ENCODE peak calls at places on chromosomes 13 and 19, in six cellular contexts. D is body of pancreas, P is fibroblast of pulmonary artery, A is tibial artery, U is fibroblast of mammary gland, E is astrocyte of the spinal cord. C is an unnamed sample.

GRCh38 chr19:14116918-14117578 is 514 bp downstream of the PRKACA start:
- DNase-seq in D (peak), P (no peak), A (peak), U (no peak), E (no peak), C (no peak)

GRCh38 chr13:99215466-99215865 is 14.8 kb downstream of the UBAC2 start:
- DNase-seq in D (no peak), P (no peak), A (no peak), U (no peak), E (no peak), C (no peak)

GRCh38 chr19:51079486-51080110 is 3.1 kb downstream of the KLK14 start:
- DNase-seq in D (peak), P (peak), A (no peak), U (peak), E (no peak), C (peak)

GRCh38 chr19:33477781-33478180 is 43.8 kb downstream of the PEPD start:
- DNase-seq in D (no peak), P (no peak), A (peak), U (no peak), E (peak), C (no peak)

GRCh38 chr19:43148233-43148632 is 38.1 kb downstream of the PSG5 start:
- DNase-seq in D (no peak), P (peak), A (no peak), U (peak), E (peak), C (peak)

GRCh38 chr19:13260883-13261653 is 110.9 kb downstream of the IER2 start:
- DNase-seq in D (peak), P (peak), A (no peak), U (peak), E (peak), C (peak)

GRCh38 chr13:46401432-46401831 is 14.4 kb upstream of the RUBCNL start:
- DNase-seq in D (no peak), P (no peak), A (no peak), U (no peak), E (no peak), C (no peak)

GRCh38 chr19:50796634-50797428 is 6.6 kb downstream of the ACP4 start:
- DNase-seq in D (no peak), P (no peak), A (no peak), U (no peak), E (no peak), C (no peak)

GRCh38 chr13:91045351-91046034 is 302.0 kb upstream of the MIR17HG start:
- DNase-seq in D (no peak), P (peak), A (no peak), U (no peak), E (peak), C (no peak)

GRCh38 chr13:113113846-113114271 is 8.3 kb downstream of the F7 start:
- DNase-seq in D (no peak), P (no peak), A (peak), U (no peak), E (no peak), C (no peak)

GRCh38 chr19:15403151-15403531 is 15.6 kb downstream of the AKAP8L start:
- DNase-seq in D (no peak), P (no peak), A (peak), U (no peak), E (no peak), C (no peak)

GRCh38 chr13:110341445-110342247 is 34.6 kb downstream of the COL4A2 start:
- DNase-seq in D (no peak), P (peak), A (peak), U (no peak), E (peak), C (peak)

DNA sequence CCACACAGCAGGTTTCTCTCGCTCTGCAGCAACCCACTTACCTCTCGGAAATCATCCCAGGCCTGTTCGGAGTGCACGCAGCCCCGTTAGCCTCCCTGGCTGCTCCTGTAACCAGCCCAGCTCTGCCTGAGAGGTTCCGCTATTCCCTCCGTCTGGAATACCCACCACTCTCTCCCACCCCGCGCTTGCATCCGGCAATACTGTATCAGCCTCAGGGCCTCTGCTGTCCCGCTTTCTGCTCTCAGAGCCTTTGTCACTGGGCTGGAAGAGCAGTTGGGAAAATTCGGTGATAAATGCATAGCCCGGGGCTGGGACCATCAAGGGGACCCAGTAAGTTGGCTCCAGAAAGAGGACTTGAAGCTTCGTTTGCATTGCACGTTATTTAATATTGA is 759 bp upstream of the TLE6 start:
- DNase-seq in D (no peak), P (no peak), A (no peak), U (no peak), E (no peak), C (no peak)
- H3K4me3 ChIP-seq in D (peak), P (peak), A (peak), U (peak), E (peak), C (peak)

DNA sequence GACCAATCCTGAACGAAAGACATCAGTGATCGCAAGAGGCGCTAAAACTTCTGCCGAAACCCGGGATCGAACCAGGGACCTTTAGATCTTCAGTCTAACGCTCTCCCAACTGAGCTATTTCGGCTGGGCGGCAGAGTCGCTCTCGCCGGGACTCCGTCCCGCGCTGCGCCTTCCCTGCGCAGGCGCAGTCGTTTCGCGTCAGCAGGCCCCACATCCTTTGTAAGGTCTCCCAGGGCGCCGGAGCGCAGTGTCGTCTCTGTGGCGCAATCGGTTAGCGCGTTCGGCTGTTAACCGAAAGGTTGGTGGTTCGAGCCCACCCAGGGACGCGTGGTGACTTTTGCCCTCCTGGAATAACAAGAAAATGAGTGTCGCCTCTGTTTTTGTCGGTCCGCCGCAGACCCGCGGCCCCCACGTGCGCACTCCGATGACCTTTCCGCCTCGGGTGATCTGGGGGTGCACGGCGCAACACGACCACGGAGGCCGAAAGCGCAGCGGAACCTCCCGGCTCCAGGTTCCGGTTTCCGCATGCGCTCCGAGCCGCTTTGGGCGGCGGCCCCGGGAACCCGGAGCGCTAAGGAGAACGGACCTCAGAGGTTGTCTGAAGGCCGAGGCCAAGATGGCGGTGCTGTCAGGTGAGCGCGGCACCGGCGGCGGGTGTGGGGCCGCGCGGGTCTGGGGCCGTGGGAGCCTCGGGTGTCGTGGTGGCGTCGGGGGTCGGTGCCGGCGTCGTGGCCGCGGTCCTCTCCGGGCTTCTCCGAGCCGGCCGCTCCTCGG is at the start of gene NDUFS7:
- DNase-seq in D (peak), P (peak), A (peak), U (peak), E (peak), C (peak)
- TF ChIP-seq CTCF in D (no peak), P (peak), A (peak), U (peak), E (no peak), C (peak)

GRCh38 chr19:49362926-49363264 is 679 bp upstream of the TEAD2 start:
- DNase-seq in D (peak), P (peak), A (peak), U (no peak), E (no peak), C (peak)

GRCh38 chr19:49363265-49364082 is at the start of gene DKKL1:
- DNase-seq in D (peak), P (peak), A (peak), U (peak), E (peak), C (peak)

GRCh38 chr19:49364083-49364687 is 508 bp downstream of the DKKL1 start:
- DNase-seq in D (no peak), P (no peak), A (peak), U (no peak), E (no peak), C (no peak)

GRCh38 chr19:49361438-49362047 is 673 bp downstream of the TEAD2 start:
- DNase-seq in D (peak), P (peak), A (peak), U (peak), E (peak), C (peak)

GRCh38 chr19:49362048-49362925 is at the start of gene TEAD2:
- DNase-seq in D (peak), P (peak), A (peak), U (peak), E (peak), C (peak)
- H3K4me3 ChIP-seq in D (peak), P (peak), A (peak), U (peak), E (peak), C (peak)

GRCh38 chr19:58386576-58387337 is at the start of gene RPS5:
- DNase-seq in D (peak), P (peak), A (peak), U (peak), E (peak), C (peak)

GRCh38 chr19:58385313-58386165 is 1.5 kb upstream of the RPS5 start:
- DNase-seq in D (no peak), P (no peak), A (no peak), U (no peak), E (no peak), C (no peak)

GRCh38 chr19:58386166-58386575 is 898 bp upstream of the RPS5 start:
- DNase-seq in D (no peak), P (no peak), A (no peak), U (no peak), E (no peak), C (no peak)

GRCh38 chr19:58388175-58388526 is 1.1 kb downstream of the RPS5 start:
- DNase-seq in D (no peak), P (no peak), A (no peak), U (no peak), E (no peak), C (no peak)

DNA sequence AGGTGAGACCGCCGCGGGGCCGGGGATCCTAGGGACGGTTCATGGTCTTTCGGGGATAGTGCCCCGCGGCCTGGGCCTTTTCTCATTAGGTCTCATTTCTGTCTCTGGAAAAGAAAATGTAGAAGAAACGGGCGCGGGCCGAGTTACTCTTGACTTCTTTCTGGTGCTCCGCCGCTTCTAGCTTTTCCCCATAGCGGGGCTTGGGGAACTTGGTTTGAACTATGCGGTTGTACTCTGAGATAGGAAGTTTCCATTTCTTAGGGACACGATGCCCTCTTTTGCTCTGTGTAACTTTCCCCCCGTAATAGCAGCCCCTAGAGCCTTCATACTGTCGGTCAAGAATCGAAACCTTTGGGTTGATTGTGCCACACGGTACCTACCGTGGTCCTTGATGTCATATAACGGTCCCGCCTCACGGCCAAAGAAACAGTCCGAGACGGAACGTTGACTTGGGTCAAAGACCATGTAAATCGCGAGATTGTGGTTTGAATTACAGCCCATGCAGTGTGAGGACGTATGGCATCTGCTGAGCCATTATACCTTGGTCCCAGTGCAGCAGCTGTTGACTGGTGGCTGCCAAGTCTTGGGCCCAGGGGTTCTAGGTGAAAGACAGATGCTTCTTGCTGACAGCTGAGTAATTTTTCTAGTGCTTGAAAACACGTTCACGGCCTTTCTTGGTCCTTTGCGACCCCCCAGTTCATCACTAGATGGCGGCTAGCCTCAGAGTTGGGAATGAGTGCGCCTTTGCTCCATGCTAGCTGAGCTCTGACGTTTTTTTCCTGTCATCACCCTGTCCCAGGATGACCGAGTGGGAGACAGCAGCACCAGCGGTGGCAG is 487 bp downstream of the RPS5 start:
- DNase-seq in D (no peak), P (no peak), A (no peak), U (peak), E (no peak), C (no peak)
- TF ChIP-seq CTCF in D (no peak), P (no peak), A (no peak), U (no peak), E (peak), C (no peak)